ENCODE peak calls at places on chromosomes 2 and 18, in five cellular contexts. F, U, G, N and D are unnamed samples.

GRCh38 chr2:131047920-131048560 is 45.2 kb downstream of the FAM168B start:
- DNase-seq in G (no peak), F (no peak), U (no peak), N (no peak), D (no peak)

GRCh38 chr18:9469700-9470099 is 5.6 kb upstream of the RALBP1 start:
- DNase-seq in N (no peak), F (no peak), G (no peak), U (no peak), D (no peak)

GRCh38 chr2:172109670-172110421 is 7.1 kb upstream of the DLX2 start:
- DNase-seq in N (no peak), G (peak; percentile 43), U (no peak), F (no peak), D (no peak)

GRCh38 chr2:124283090-124283489 is 258.0 kb downstream of the CNTNAP5 start:
- DNase-seq in N (no peak), F (no peak), U (no peak), G (peak; percentile 28), D (no peak)

GRCh38 chr2:235170536-235171510 is 219.0 kb downstream of the SH3BP4 start:
- DNase-seq in F (peak; percentile 22), U (peak; percentile 94), G (peak; percentile 94), N (no peak), D (peak; percentile 32)

GRCh38 chr2:228767196-228767595 is 503.9 kb downstream of the PID1 start:
- DNase-seq in F (no peak), G (no peak), U (no peak), N (no peak), D (no peak)

GRCh38 chr2:85436836-85437487 is 18.4 kb downstream of the SH2D6 start:
- DNase-seq in F (no peak), G (no peak), U (no peak), N (no peak), D (no peak)

GRCh38 chr2:212245868-212246267 is 292.7 kb downstream of the ERBB4 start:
- DNase-seq in N (no peak), U (no peak), F (no peak), G (no peak), D (peak; percentile 82)

GRCh38 chr2:217951521-217952247 is 51.1 kb downstream of the TNS1 start:
- DNase-seq in F (no peak), G (no peak), U (no peak), N (no peak), D (no peak)

GRCh38 chr18:76988015-76988826 is 144.4 kb downstream of the MBP start:
- DNase-seq in U (no peak), N (no peak), F (no peak), G (no peak), D (no peak)

GRCh38 chr2:17936599-17936998 is 58.1 kb downstream of the KCNS3 start:
- DNase-seq in F (no peak), G (no peak), U (no peak), N (no peak), D (no peak)

GRCh38 chr2:65800998-65801397 is 368.6 kb upstream of the SPRED2 start:
- DNase-seq in F (no peak), N (no peak), G (peak; percentile 53), U (no peak), D (peak; percentile 52)

GRCh38 chr2:69086466-69086865 is 73.5 kb downstream of the ANTXR1 start:
- DNase-seq in U (no peak), N (no peak), F (no peak), G (peak; percentile 16), D (no peak)

GRCh38 chr2:49901202-49901865 is 747.0 kb upstream of the FSHR start:
- DNase-seq in N (no peak), F (no peak), G (no peak), U (peak; percentile 81), D (no peak)